ENCODE peak calls at places on chromosome 19, in ten cellular contexts. B, O, M, L, F, P, J, Z, Q and A are unnamed samples.
A peak's percentile ranks its signal among the peaks of the same experiment; 100 is the strongest.

GRCh38 chr19:14505488-14506239 is 9.7 kb upstream of the GIPC1 start:
- DNase-seq in B (no peak), O (peak; percentile 62), M (no peak), L (peak; percentile 71), F (no peak), P (no peak), J (peak; percentile 82), Z (peak; percentile 97), Q (peak; percentile 98), A (no peak)

GRCh38 chr19:17333611-17334413 is 843 bp downstream of the ANO8 start:
- DNase-seq in B (no peak), O (peak; percentile 39), M (no peak), L (peak; percentile 69), F (peak; percentile 61), P (no peak), J (peak; percentile 86), Z (peak; percentile 92), Q (peak; percentile 87), A (no peak)

GRCh38 chr19:17888260-17888659 is 16.5 kb downstream of the SLC5A5 start:
- DNase-seq in B (no peak), O (no peak), M (no peak), L (no peak), F (no peak), P (no peak), J (no peak), Z (no peak), Q (no peak), A (no peak)

GRCh38 chr19:3667766-3668165 is 32.5 kb downstream of the PIP5K1C start:
- DNase-seq in B (no peak), O (no peak), M (no peak), L (no peak), F (no peak), P (no peak), J (no peak), Z (no peak), Q (no peak), A (no peak)

GRCh38 chr19:45079911-45080469 is 930 bp downstream of the GEMIN7 start:
- DNase-seq in B (no peak), O (no peak), M (no peak), L (no peak), F (no peak), P (no peak), J (no peak), Z (no peak), Q (no peak), A (no peak)

GRCh38 chr19:40252395-40252794 is 25.9 kb upstream of the CCNP start:
- DNase-seq in B (no peak), O (no peak), M (no peak), L (no peak), F (no peak), P (no peak), J (no peak), Z (no peak), Q (no peak), A (no peak)

GRCh38 chr19:18014197-18014596 is 6.2 kb downstream of the ARRDC2 start:
- DNase-seq in B (no peak), O (no peak), M (no peak), L (no peak), F (no peak), P (no peak), J (peak; percentile 55), Z (no peak), Q (no peak), A (no peak)

GRCh38 chr19:10192922-10193321 is 1.8 kb downstream of the DNMT1 start:
- DNase-seq in B (no peak), O (no peak), M (no peak), L (no peak), F (no peak), P (no peak), J (peak; percentile 11), Z (no peak), Q (no peak), A (no peak)

GRCh38 chr19:412356-413355 is 3.7 kb upstream of the C2CD4C start:
- DNase-seq in B (no peak), O (peak; percentile 17), M (no peak), L (no peak), F (no peak), P (no peak), J (no peak), Z (no peak), Q (no peak), A (no peak)